ENCODE peak calls at places on chromosomes 4 and X, in five cellular contexts. M is dorsolateral prefrontal cortex, S is GM23338, W is A549, X is breast epithelium. G is an unnamed sample.

GRCh38 chr4:81130569-81130968 is 84.5 kb downstream of the PRKG2 start:
- DNase-seq in X (no peak), M (no peak), S (peak), W (no peak), G (no peak)

GRCh38 chr4:11966782-11967181 is 538.1 kb upstream of the HS3ST1 start:
- DNase-seq in M (no peak), X (no peak), W (no peak), S (no peak), G (no peak)

GRCh38 chr4:74612837-74613236 is 167.9 kb downstream of the AREG start:
- DNase-seq in M (no peak), W (no peak), X (no peak), S (no peak), G (no peak)

GRCh38 chr4:147596377-147596776 is 20.8 kb upstream of the TMEM184C start:
- DNase-seq in M (no peak), X (no peak), W (no peak), S (no peak), G (no peak)

GRCh38 chrX:67651437-67652142 is 107.8 kb downstream of the AR start:
- DNase-seq in M (no peak), W (no peak), X (no peak), S (no peak), G (no peak)

GRCh38 chrX:11954196-11954595 is 184.1 kb upstream of the FRMPD4 start:
- DNase-seq in S (no peak), X (no peak), M (no peak), W (no peak), G (no peak)

GRCh38 chrX:106927700-106928099 is 7.5 kb downstream of the CLDN2 start:
- DNase-seq in X (no peak), S (no peak), M (no peak), W (peak), G (no peak)

GRCh38 chrX:39309721-39310152 is 508.5 kb downstream of the MID1IP1 start:
- DNase-seq in S (no peak), W (no peak), X (no peak), M (no peak), G (no peak)

GRCh38 chr4:110898290-110898689 is 275.4 kb upstream of the PITX2 start:
- DNase-seq in M (no peak), X (no peak), W (no peak), S (no peak), G (no peak)

GRCh38 chr4:164204434-164204833 is 549.5 kb upstream of the SMIM31 start:
- DNase-seq in X (no peak), S (peak), M (no peak), W (no peak), G (no peak)

GRCh38 chr4:150082241-150082640 is 4.0 kb downstream of the DCLK2 start:
- DNase-seq in W (no peak), M (no peak), S (no peak), X (no peak), G (no peak)

GRCh38 chr4:126583509-126583908 is 1049.2 kb upstream of the INTU start:
- DNase-seq in S (peak), M (no peak), W (no peak), X (no peak), G (no peak)

GRCh38 chr4:129218355-129218754 is 122.4 kb downstream of the C4orf33 start:
- DNase-seq in M (peak), X (no peak), S (peak), W (no peak), G (no peak)

GRCh38 chr4:93731448-93731847 is 97.1 kb upstream of the ATOH1 start:
- DNase-seq in W (no peak), X (no peak), S (peak), M (no peak), G (no peak)

GRCh38 chr4:126850286-126850685 is 782.5 kb upstream of the INTU start:
- DNase-seq in W (peak), M (no peak), X (no peak), S (no peak), G (no peak)

GRCh38 chrX:102339312-102340298 is 92.6 kb downstream of the NXF2 start:
- DNase-seq in M (peak), X (no peak), S (peak), W (no peak), G (no peak)

GRCh38 chr4:71772592-71772991 is 11.3 kb downstream of the GC start:
- DNase-seq in S (peak), W (no peak), M (no peak), X (no peak), G (no peak)

GRCh38 chr4:120055167-120055566 is 11.5 kb downstream of the MAD2L1 start:
- DNase-seq in X (no peak), M (no peak), S (no peak), W (no peak), G (no peak)

GRCh38 chr4:24624381-24624780 is 40.0 kb upstream of the DHX15 start:
- DNase-seq in M (no peak), W (no peak), X (no peak), S (no peak), G (no peak)

GRCh38 chr4:99154658-99155342 is 10.7 kb upstream of the ADH4 start:
- DNase-seq in W (no peak), S (no peak), M (no peak), X (no peak), G (no peak)

GRCh38 chr4:99156992-99157391 is 12.9 kb upstream of the ADH4 start:
- DNase-seq in W (no peak), M (no peak), S (no peak), X (no peak), G (no peak)

GRCh38 chr4:99161700-99162099 is 17.6 kb upstream of the ADH4 start:
- DNase-seq in X (no peak), W (no peak), S (no peak), M (no peak), G (no peak)

GRCh38 chr4:99157478-99157935 is 13.4 kb upstream of the ADH4 start:
- DNase-seq in S (no peak), X (no peak), M (no peak), W (no peak), G (no peak)

DNA sequence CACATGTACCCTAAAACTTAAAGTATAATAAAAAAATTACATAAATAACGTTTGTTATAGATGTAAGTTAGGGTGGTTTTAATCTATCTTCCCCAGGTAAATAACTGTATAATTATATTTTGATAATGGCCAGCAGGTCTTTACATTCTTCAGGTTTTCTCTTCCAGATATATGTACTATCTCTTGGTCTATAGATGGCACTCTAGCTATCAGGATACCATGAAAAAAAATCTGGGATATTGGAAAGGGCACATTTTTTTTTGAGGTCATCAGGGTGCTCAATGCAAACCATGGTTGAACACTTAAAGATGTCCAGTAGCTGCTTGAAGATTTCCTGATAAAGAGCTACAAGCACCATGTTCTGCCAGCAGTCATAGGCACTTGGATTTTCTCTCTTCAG is 15.6 kb upstream of the ADH4 start:
- DNase-seq in X (no peak), W (no peak), S (no peak), M (no peak), G (no peak)
- TF ChIP-seq CTCF in X (no peak), W (peak), S (no peak), M (no peak), G (no peak)

DNA sequence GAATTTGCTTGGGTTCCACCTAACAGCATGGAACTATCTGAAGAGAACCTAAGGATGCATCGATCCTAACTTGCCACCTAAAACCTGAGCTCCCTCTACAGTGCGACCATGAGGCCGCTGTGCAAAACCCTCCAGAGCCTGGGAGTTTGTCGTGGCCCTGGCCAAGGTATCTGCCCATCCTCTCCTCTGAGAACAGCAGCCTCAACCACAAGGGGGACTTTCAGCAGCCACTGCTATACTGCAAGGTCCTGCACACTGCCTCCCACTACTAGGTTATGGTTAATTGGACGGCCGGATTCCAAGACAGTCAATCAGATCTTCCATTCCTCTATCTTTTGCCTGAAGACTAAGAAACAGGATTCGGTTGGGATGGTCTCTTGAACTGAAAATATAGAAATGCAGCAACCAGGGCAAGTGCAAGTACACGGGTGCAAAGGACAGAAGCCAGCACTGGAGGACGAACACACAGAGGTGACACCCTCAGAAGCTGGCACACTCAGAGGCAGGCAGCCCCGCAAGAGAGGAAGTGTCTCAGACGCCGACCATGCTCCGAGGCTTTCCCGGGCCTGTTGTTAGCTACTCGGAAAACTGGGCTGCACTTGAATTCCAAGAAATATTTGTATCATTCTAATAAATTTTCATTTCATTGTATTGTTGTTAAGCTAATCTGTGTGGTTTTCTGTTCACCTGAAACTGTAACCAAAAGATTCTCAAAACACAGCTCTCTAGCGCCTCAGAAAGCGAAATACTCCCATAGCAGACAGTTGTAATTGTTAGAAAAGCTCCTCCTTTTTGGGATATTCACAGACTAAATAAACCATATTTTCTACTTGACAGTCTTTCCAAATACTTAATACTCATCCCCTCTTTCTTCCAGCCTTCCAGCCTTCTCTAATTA is 63.3 kb downstream of the AFAP1 start:
- DNase-seq in S (peak), M (no peak), W (peak), X (no peak), G (no peak)
- TF ChIP-seq CTCF in S (peak), M (no peak), W (peak), X (no peak), G (no peak)

GRCh38 chr4:130306566-130306965 is 1210.6 kb downstream of the C4orf33 start:
- DNase-seq in S (peak), W (no peak), M (no peak), X (no peak), G (no peak)
- TF ChIP-seq CTCF in S (peak), W (no peak), M (no peak), X (no peak), G (no peak)

GRCh38 chr4:56106755-56107154 is 158.0 kb downstream of the CEP135 start:
- DNase-seq in M (no peak), W (no peak), S (no peak), X (no peak), G (no peak)

GRCh38 chr4:56118055-56118454 is 169.3 kb downstream of the CEP135 start:
- DNase-seq in S (no peak), W (no peak), X (no peak), M (no peak), G (no peak)

GRCh38 chr4:56112377-56112776 is 163.6 kb downstream of the CEP135 start:
- DNase-seq in S (peak), X (no peak), W (no peak), M (no peak), G (no peak)
- TF ChIP-seq CTCF in S (peak), X (no peak), W (no peak), M (no peak), G (no peak)

G was measured in omental fat pad.